ENCODE peak calls at places on chromosomes 11 and 22, in nine cellular contexts. Z, R, O, Q, B, Y, T, S and U are unnamed samples.

GRCh38 chr11:4704054-4704789 is at the start of gene MMP26:
- DNase-seq in Y (no peak), T (no peak), S (no peak), B (no peak), Q (peak), R (no peak), Z (no peak), O (no peak), U (no peak)

GRCh38 chr11:120168108-120168959 is 30.4 kb upstream of the TRIM29 start:
- DNase-seq in S (no peak), Z (no peak), B (no peak), T (no peak), Q (no peak), Y (no peak), R (no peak), O (no peak), U (no peak)

GRCh38 chr11:17389957-17390649 is 1.6 kb upstream of the KCNJ11 start:
- DNase-seq in S (no peak), B (no peak), T (no peak), R (no peak), Q (no peak), Z (no peak), Y (no peak), O (no peak), U (no peak)

GRCh38 chr11:47672283-47672730 is 29.9 kb upstream of the MTCH2 start:
- DNase-seq in Q (no peak), Y (no peak), Z (no peak), O (peak), R (no peak), S (no peak), B (no peak), T (no peak), U (no peak)

GRCh38 chr22:47095395-47096122 is 333.1 kb downstream of the TBC1D22A start:
- DNase-seq in B (no peak), Y (no peak), R (no peak), O (no peak), T (no peak), S (peak), Q (no peak), Z (no peak), U (no peak)

GRCh38 chr11:88169881-88170280 is 5.4 kb downstream of the RAB38 start:
- DNase-seq in Q (no peak), Y (no peak), B (peak), T (no peak), Z (no peak), R (no peak), S (no peak), O (no peak), U (no peak)

GRCh38 chr11:83508804-83509203 is 222.6 kb upstream of the CCDC90B start:
- DNase-seq in B (no peak), R (no peak), Y (peak), Z (no peak), S (no peak), O (no peak), T (no peak), Q (no peak), U (no peak)

GRCh38 chr22:27372969-27373670 is 428.4 kb downstream of the MN1 start:
- DNase-seq in S (no peak), Z (no peak), O (no peak), T (peak), Y (no peak), R (no peak), Q (peak), B (no peak), U (no peak)

GRCh38 chr22:20867179-20868099 is 8.6 kb downstream of the SNAP29 start:
- DNase-seq in O (no peak), B (no peak), S (no peak), R (no peak), Q (no peak), Y (peak), T (peak), Z (no peak), U (no peak)

GRCh38 chr22:17728786-17729185 is 45.5 kb downstream of the BID start:
- DNase-seq in S (no peak), O (no peak), T (no peak), Z (no peak), Y (peak), R (no peak), B (no peak), Q (no peak), U (no peak)

GRCh38 chr22:44451016-44451415 is 47.0 kb downstream of the RTL6 start:
- DNase-seq in S (peak), Z (no peak), T (no peak), R (no peak), Y (peak), Q (no peak), O (no peak), B (no peak), U (no peak)

GRCh38 chr11:10979529-10979928 is 121.7 kb upstream of the ZBED5 start:
- DNase-seq in Z (no peak), S (no peak), B (no peak), T (no peak), Y (no peak), O (no peak), Q (no peak), R (no peak), U (no peak)

GRCh38 chr11:34426766-34427170 is 12.0 kb upstream of the CAT start:
- DNase-seq in Q (no peak), Z (no peak), T (no peak), Y (no peak), B (no peak), O (peak), S (no peak), R (no peak), U (no peak)

GRCh38 chr22:30940655-30941362 is 27.8 kb downstream of the MORC2 start:
- DNase-seq in O (no peak), Z (peak), R (peak), Y (no peak), S (peak), T (no peak), Q (no peak), B (no peak), U (peak)

GRCh38 chr11:120399312-120399711 is 63.1 kb downstream of the ARHGEF12 start:
- DNase-seq in S (no peak), Y (no peak), B (no peak), R (no peak), Q (peak), O (no peak), T (no peak), Z (no peak), U (no peak)

GRCh38 chr11:64472593-64473455 is 113.9 kb downstream of the RPS6KA4 start:
- DNase-seq in Q (no peak), R (no peak), B (no peak), Z (no peak), T (no peak), S (no peak), O (peak), Y (peak), U (no peak)

GRCh38 chr22:22754961-22755777 is 110.8 kb downstream of the GGTLC2 start:
- DNase-seq in Y (no peak), Q (no peak), O (no peak), Z (no peak), T (no peak), B (no peak), R (no peak), S (peak), U (no peak)

GRCh38 chr11:67332081-67332691 is 21.2 kb downstream of the POLD4 start:
- DNase-seq in Z (no peak), B (no peak), S (no peak), R (no peak), T (no peak), Q (no peak), Y (no peak), O (no peak), U (no peak)